ENCODE peak calls at places on chromosomes 1 and 21, in four cellular contexts. X is AG09309, Q is psoas muscle, A is brain microvascular endothelial cell. R is an unnamed sample.

GRCh38 chr1:3779265-3779911 is 6.8 kb downstream of the SMIM1 start:
- DNase-seq in X (no peak), Q (peak; percentile 38), A (no peak), R (no peak)

GRCh38 chr1:1371741-1372711 is 3.0 kb downstream of the AURKAIP1 start:
- DNase-seq in X (no peak), Q (peak; percentile 85), A (no peak), R (peak; percentile 81)

GRCh38 chr1:41515131-41515678 is 30.7 kb upstream of the EDN2 start:
- DNase-seq in X (no peak), Q (no peak), A (no peak), R (no peak)

GRCh38 chr1:38908821-38909220 is 27.4 kb upstream of the GJA9 start:
- DNase-seq in X (no peak), Q (no peak), A (no peak), R (peak; percentile 21)

GRCh38 chr1:235758931-235759330 is 107.8 kb downstream of the LYST start:
- DNase-seq in X (no peak), Q (no peak), A (no peak), R (peak; percentile 39)

GRCh38 chr1:219825355-219825754 is 103.0 kb downstream of the SLC30A10 start:
- DNase-seq in X (no peak), Q (no peak), A (no peak), R (no peak)

GRCh38 chr21:41713495-41714281 is 53.2 kb downstream of the RIPK4 start:
- DNase-seq in X (no peak), Q (peak; percentile 24), A (no peak), R (no peak)

GRCh38 chr1:179867493-179868330 is 9.9 kb downstream of the TOR1AIP2 start:
- DNase-seq in X (no peak), Q (no peak), A (peak; percentile 48), R (peak; percentile 35)

GRCh38 chr21:42678118-42678430 is 24.7 kb downstream of the PDE9A start:
- DNase-seq in X (no peak), Q (peak; percentile 32), A (no peak), R (no peak)

GRCh38 chr1:8427986-8428385 is 110.1 kb downstream of the SLC45A1 start:
- DNase-seq in X (no peak), Q (peak; percentile 62), A (no peak), R (no peak)

GRCh38 chr21:38346286-38346685 is 89.5 kb downstream of the KCNJ15 start:
- DNase-seq in X (no peak), Q (no peak), A (no peak), R (no peak)

GRCh38 chr1:196450143-196450911 is 157.9 kb downstream of the KCNT2 start:
- DNase-seq in X (no peak), Q (no peak), A (no peak), R (no peak)

GRCh38 chr1:91731815-91732214 is 154.1 kb downstream of the TGFBR3 start:
- DNase-seq in X (no peak), Q (no peak), A (no peak), R (no peak)

GRCh38 chr1:217921126-217921900 is 290.2 kb downstream of the SPATA17 start:
- DNase-seq in X (no peak), Q (no peak), A (no peak), R (no peak)

GRCh38 chr21:37896788-37897187 is 19.5 kb downstream of the KCNJ6 start:
- DNase-seq in X (no peak), Q (no peak), A (no peak), R (no peak)

GRCh38 chr1:248792342-248792741 is 33.4 kb downstream of the SH3BP5L start:
- DNase-seq in X (no peak), Q (no peak), A (no peak), R (no peak)

GRCh38 chr21:45386336-45386727 is 18.6 kb upstream of the COL18A1 start:
- DNase-seq in X (no peak), Q (peak; percentile 32), A (no peak), R (no peak)

GRCh38 chr1:21378705-21379494 is 61.0 kb upstream of the NBPF3 start:
- DNase-seq in X (no peak), Q (no peak), A (no peak), R (no peak)

GRCh38 chr1:114585221-114585620 is 3.8 kb upstream of the BCAS2 start:
- DNase-seq in X (no peak), Q (no peak), A (peak; percentile 6), R (peak; percentile 6)

GRCh38 chr1:206952182-206952581 is 5.9 kb upstream of the PIGR start:
- DNase-seq in X (no peak), Q (no peak), A (no peak), R (no peak)

GRCh38 chr1:21861602-21862429 is 49.8 kb downstream of the LDLRAD2 start:
- DNase-seq in X (peak; percentile 34), Q (no peak), A (peak; percentile 23), R (peak; percentile 85)

GRCh38 chr1:53442297-53442696 is 16.9 kb upstream of the DMRTB1 start:
- DNase-seq in X (peak; percentile 38), Q (no peak), A (peak; percentile 69), R (no peak)

GRCh38 chr1:61616830-61617229 is 108.1 kb downstream of the TM2D1 start:
- DNase-seq in X (no peak), Q (no peak), A (no peak), R (no peak)

GRCh38 chr1:205374205-205375078 is 17.7 kb upstream of the KLHDC8A start:
- DNase-seq in X (no peak), Q (no peak), A (peak; percentile 76), R (peak; percentile 35)

GRCh38 chr1:205373022-205373421 is 16.3 kb upstream of the KLHDC8A start:
- DNase-seq in X (no peak), Q (no peak), A (no peak), R (peak; percentile 51)

GRCh38 chr1:205376739-205377138 is 20.0 kb upstream of the KLHDC8A start:
- DNase-seq in X (no peak), Q (no peak), A (no peak), R (peak; percentile 43)

GRCh38 chr1:205377355-205377754 is 20.6 kb upstream of the KLHDC8A start:
- DNase-seq in X (no peak), Q (no peak), A (no peak), R (no peak)

GRCh38 chr1:205375816-205376545 is 19.3 kb upstream of the KLHDC8A start:
- DNase-seq in X (no peak), Q (no peak), A (peak; percentile 64), R (peak; percentile 61)
- H3K4me3 ChIP-seq in X (no peak overlapping the region), Q (no peak overlapping the region), A (no peak overlapping the region), R (no peak overlapping the region)

GRCh38 chr21:36297555-36297937 is 22.5 kb upstream of the MORC3 start:
- DNase-seq in X (no peak), Q (peak; percentile 9), A (no peak), R (no peak)

DNA sequence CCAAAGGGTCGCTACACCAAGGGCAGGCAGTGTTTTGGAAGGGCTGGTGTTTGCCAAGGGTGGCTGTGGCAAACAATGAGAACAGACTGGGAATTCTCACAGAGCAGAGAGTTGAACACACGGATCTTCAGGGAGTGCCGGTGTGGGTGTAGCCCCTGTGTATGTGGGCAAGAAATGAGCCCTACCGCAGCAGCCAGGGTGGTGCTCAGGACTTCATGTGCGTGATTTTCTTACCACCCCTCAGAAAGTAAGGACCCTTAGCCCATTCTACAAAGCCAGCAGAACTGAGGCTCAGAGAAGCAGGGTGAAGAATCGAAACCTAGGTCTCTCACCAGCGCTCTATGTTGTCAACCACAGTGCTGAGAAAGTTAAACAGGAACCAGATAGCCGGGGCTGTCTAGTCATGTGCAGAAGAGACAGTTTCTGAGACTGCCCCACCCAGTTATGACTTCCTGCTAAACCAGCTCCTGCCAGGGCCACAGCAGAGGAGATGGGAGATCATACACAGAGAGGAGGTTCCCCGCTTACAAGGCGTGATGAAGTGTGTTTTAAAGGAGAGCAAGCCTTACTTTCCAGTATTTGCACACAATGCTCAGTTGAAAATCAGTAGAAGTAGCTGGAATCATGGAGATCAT is 21.9 kb upstream of the MORC3 start:
- DNase-seq in X (no peak), Q (peak; percentile 39), A (no peak), R (peak; percentile 45)
- H3K4me3 ChIP-seq in X (no peak overlapping the region), Q (no peak overlapping the region), A (no peak overlapping the region), R (no peak overlapping the region)

DNA sequence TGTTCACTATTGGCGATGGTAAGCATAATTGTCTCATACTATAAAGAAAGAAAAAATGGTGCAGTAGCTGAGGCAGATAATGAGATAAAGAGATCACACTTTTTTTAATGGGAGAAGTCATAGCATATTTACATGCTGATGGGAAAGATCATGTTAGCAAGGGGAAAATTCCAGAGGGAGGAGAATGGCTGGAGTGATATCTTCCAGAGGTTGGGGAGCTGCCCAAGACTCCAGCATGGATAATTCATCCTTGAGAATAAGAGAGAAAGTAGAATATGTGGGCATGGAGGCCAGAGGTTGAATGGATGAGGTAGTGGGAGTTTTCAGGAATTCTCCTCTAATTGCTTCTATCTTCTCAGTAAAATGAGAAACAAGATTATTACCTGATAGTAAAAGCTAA is 45.8 kb upstream of the RGS1 start:
- DNase-seq in X (no peak), Q (no peak), A (no peak), R (no peak)
- H3K4me3 ChIP-seq in X (no peak overlapping the region), Q (no peak overlapping the region), A (no peak overlapping the region), R (no peak overlapping the region)

GRCh38 chr1:10434590-10434989 is 4.4 kb downstream of the CENPS start:
- DNase-seq in X (no peak), Q (no peak), A (no peak), R (no peak)
- H3K4me3 ChIP-seq in X (no peak overlapping the region), Q (no peak overlapping the region), A (no peak overlapping the region), R (no peak overlapping the region)

GRCh38 chr1:200869376-200869752 is 3.4 kb upstream of the GPR25 start:
- DNase-seq in X (no peak), Q (no peak), A (no peak), R (no peak)

GRCh38 chr1:200869753-200870391 is 2.9 kb upstream of the GPR25 start:
- DNase-seq in X (no peak), Q (no peak), A (no peak), R (no peak)

GRCh38 chr1:200866521-200866920 is 6.3 kb upstream of the GPR25 start:
- DNase-seq in X (no peak), Q (no peak), A (peak; percentile 28), R (no peak)

GRCh38 chr1:200862713-200863415 is 9.9 kb upstream of the GPR25 start:
- DNase-seq in X (no peak), Q (no peak), A (no peak), R (no peak)

GRCh38 chr1:200867018-200867811 is 5.6 kb upstream of the GPR25 start:
- DNase-seq in X (no peak), Q (no peak), A (peak; percentile 55), R (no peak)
- H3K4me3 ChIP-seq in X (no peak overlapping the region), Q (no peak overlapping the region), A (no peak overlapping the region), R (no peak overlapping the region)